ENCODE peak calls at places on chromosome 18, in ten cellular contexts. Y is body of pancreas, A is fibroblast of pulmonary artery, D is fibroblast of mammary gland, C is GM10248, H is AG09319, U is endothelial cell, X is left ventricle myocardium inferior, G is GM12865, K is A549. M is an unnamed sample.
A peak's percentile ranks its signal among the peaks of the same experiment; 100 is the strongest.

GRCh38 chr18:73927494-73927893 is 220.1 kb downstream of the FBXO15 start:
- DNase-seq in G (no peak), A (no peak), K (no peak), Y (no peak), D (no peak), U (no peak), C (no peak), X (no peak), H (no peak), M (no peak)

GRCh38 chr18:62576277-62576676 is 53.5 kb downstream of the ZCCHC2 start:
- DNase-seq in D (no peak), U (no peak), X (no peak), G (no peak), A (no peak), Y (no peak), H (no peak), C (no peak), K (no peak), M (no peak)

GRCh38 chr18:59229191-59229590 is 9.2 kb downstream of the GRP start:
- DNase-seq in C (no peak), H (no peak), X (no peak), K (no peak), Y (no peak), A (no peak), D (no peak), U (no peak), G (no peak), M (no peak)

GRCh38 chr18:58865714-58866113 is 1.0 kb downstream of the ZNF532 start:
- DNase-seq in X (no peak), Y (no peak), G (no peak), A (no peak), U (no peak), H (no peak), K (no peak), C (no peak), D (no peak), M (no peak)

GRCh38 chr18:49656098-49656591 is 94.3 kb downstream of the LIPG start:
- DNase-seq in X (no peak), A (no peak), D (peak; percentile 68), Y (no peak), H (no peak), G (no peak), C (no peak), K (peak; percentile 11), U (no peak), M (no peak)

GRCh38 chr18:9380571-9381390 is 46.2 kb downstream of the TWSG1 start:
- DNase-seq in D (peak; percentile 19), G (no peak), Y (no peak), H (peak; percentile 23), A (peak; percentile 32), K (no peak), C (no peak), X (no peak), U (no peak), M (no peak)

GRCh38 chr18:10851824-10852225 is 297.5 kb downstream of the PIEZO2 start:
- DNase-seq in Y (no peak), X (no peak), A (peak; percentile 90), C (peak; percentile 52), K (peak; percentile 31), U (no peak), G (peak; percentile 81), D (peak; percentile 67), H (peak; percentile 28), M (peak; percentile 58)

GRCh38 chr18:59961086-59961485 is 61.3 kb downstream of the PMAIP1 start:
- DNase-seq in H (no peak), G (peak; percentile 66), K (no peak), A (no peak), C (peak; percentile 64), X (no peak), U (no peak), D (no peak), Y (peak; percentile 15), M (peak; percentile 58)

GRCh38 chr18:8615397-8616025 is 6.3 kb downstream of the RAB12 start:
- DNase-seq in Y (no peak), X (no peak), D (peak; percentile 95), K (peak; percentile 43), G (no peak), H (peak; percentile 88), A (peak; percentile 91), U (no peak), C (no peak), M (no peak)

GRCh38 chr18:27839141-27839540 is 337.8 kb downstream of the CDH2 start:
- DNase-seq in X (no peak), Y (no peak), K (peak; percentile 81), D (peak; percentile 29), C (no peak), A (peak; percentile 85), H (no peak), U (no peak), G (no peak), M (no peak)

GRCh38 chr18:76528477-76529432 is 33.7 kb upstream of the ZNF516 start:
- DNase-seq in Y (peak; percentile 32), A (peak; percentile 74), H (peak; percentile 32), D (peak; percentile 73), K (no peak), C (peak; percentile 44), G (peak; percentile 58), U (peak; percentile 17), X (no peak), M (no peak)

GRCh38 chr18:74901347-74902169 is 303.9 kb downstream of the ZNF407 start:
- DNase-seq in K (no peak), C (no peak), G (no peak), U (no peak), Y (no peak), D (no peak), X (no peak), A (peak; percentile 26), H (no peak), M (no peak)

GRCh38 chr18:77899972-77900754 is 650.5 kb downstream of the GALR1 start:
- DNase-seq in H (no peak), A (peak; percentile 27), G (peak; percentile 59), K (peak; percentile 33), D (peak; percentile 19), X (peak; percentile 18), Y (peak; percentile 42), U (no peak), C (peak; percentile 66), M (peak; percentile 84)

GRCh38 chr18:77052656-77053309 is 79.8 kb downstream of the MBP start:
- DNase-seq in D (no peak), K (no peak), G (no peak), U (no peak), H (no peak), X (no peak), A (no peak), Y (no peak), C (no peak), M (no peak)

GRCh38 chr18:74430811-74431571 is 26.1 kb downstream of the DIPK1C start:
- DNase-seq in C (no peak), H (no peak), G (no peak), D (no peak), A (no peak), K (no peak), U (no peak), Y (no peak), X (no peak), M (no peak)

GRCh38 chr18:72539861-72540260 is 4.3 kb downstream of the CBLN2 start:
- DNase-seq in K (no peak), U (no peak), C (no peak), X (no peak), D (no peak), H (no peak), A (no peak), Y (no peak), G (no peak), M (no peak)

GRCh38 chr18:58953627-58954026 is 89.0 kb downstream of the ZNF532 start:
- DNase-seq in Y (peak; percentile 27), C (no peak), U (no peak), H (no peak), X (peak; percentile 51), K (peak; percentile 86), D (no peak), A (peak; percentile 25), G (no peak), M (no peak)

GRCh38 chr18:74951165-74951760 is 257.7 kb downstream of the PTGR3 start:
- DNase-seq in K (peak; percentile 69), G (peak; percentile 35), Y (peak; percentile 63), D (peak; percentile 99), A (peak; percentile 95), U (no peak), X (no peak), C (peak; percentile 26), H (peak; percentile 79), M (peak; percentile 28)

GRCh38 chr18:64002581-64002980 is 32.7 kb downstream of the SERPINB8 start:
- DNase-seq in U (no peak), D (no peak), X (no peak), Y (no peak), H (no peak), A (no peak), G (no peak), K (no peak), C (no peak), M (no peak)
- TF ChIP-seq CTCF in U (no peak), D (no peak), X (no peak), Y (no peak), H (no peak), A (no peak), G (no peak), K (no peak), C (no peak), M (no peak)

GRCh38 chr18:67778016-67778415 is 261.5 kb upstream of the DSEL start:
- DNase-seq in G (no peak), U (no peak), H (no peak), C (no peak), Y (no peak), D (peak; percentile 33), K (no peak), A (no peak), X (no peak), M (no peak)
- TF ChIP-seq CTCF in G (no peak), U (no peak), H (no peak), C (no peak), Y (no peak), D (no peak), K (no peak), A (no peak), X (no peak), M (no peak)

GRCh38 chr18:29892960-29893558 is 1149.5 kb downstream of the DSC3 start:
- DNase-seq in D (peak; percentile 17), K (peak; percentile 8), X (no peak), H (no peak), A (peak; percentile 13), G (peak; percentile 3), C (no peak), Y (no peak), U (no peak), M (no peak)
- TF ChIP-seq CTCF in D (peak; percentile 55), K (peak; percentile 19), X (peak; percentile 30), H (peak; percentile 21), A (peak; percentile 57), G (peak; percentile 14), C (no peak), Y (no peak), U (peak; percentile 95), M (no peak)

DNA sequence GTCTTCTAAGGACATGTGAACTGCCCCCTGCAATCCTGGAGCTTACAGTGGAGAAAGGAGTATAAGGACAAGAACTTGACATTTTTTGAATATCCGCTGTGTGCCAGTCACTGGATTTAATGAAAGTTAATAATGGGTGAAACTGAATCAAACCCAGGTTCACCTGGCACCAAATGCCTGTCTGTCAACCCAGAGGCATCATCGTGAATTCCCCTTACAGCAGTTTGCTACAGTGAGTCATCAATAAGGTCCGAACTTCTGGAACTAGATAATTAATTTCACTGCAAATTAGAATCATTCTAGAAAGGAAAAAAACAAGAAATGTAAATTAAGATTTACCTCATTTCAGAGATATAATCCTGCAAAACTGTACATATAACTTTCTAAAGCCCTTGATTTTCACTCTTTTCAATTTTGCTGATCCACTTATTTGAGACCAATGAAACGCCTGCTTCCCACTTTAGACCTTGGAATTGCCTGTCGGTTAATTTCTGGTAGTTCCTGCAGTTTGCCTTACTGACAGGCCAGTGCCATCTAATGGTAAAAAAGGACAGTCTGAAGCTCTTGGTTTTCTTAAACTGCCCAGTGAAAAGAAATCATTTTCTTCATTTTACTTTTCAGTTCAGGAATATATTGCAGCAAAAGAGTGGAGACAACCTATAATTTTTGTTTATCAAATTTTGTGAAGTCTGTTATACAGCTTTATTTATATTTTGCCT is 8.2 kb downstream of the DSG2 start:
- DNase-seq in D (peak; percentile 52), K (peak; percentile 63), U (no peak), H (no peak), C (no peak), A (peak; percentile 66), X (no peak), Y (no peak), G (no peak), M (no peak)
- TF ChIP-seq CTCF in D (peak; percentile 43), K (peak; percentile 48), U (no peak), H (no peak), C (no peak), A (peak; percentile 50), X (peak; percentile 63), Y (no peak), G (no peak), M (no peak)

M was measured in GM13976.